ENCODE peak calls at places on chromosomes 4 and X, in ten cellular contexts. T, B, A, E, J, R, F, W, S and C are unnamed samples. For H3K27me3, the result is how much of the 10 kb centered on the place peaks cover.

GRCh38 chr4:123182289-123182688 is 214.3 kb upstream of the SPRY1 start:
- DNase-seq in W (no peak), E (no peak), R (no peak), J (no peak), T (no peak), A (no peak), B (no peak), F (no peak), S (no peak), C (no peak)

GRCh38 chr4:109574443-109574850 is 14.4 kb downstream of the MCUB start:
- DNase-seq in J (no peak), F (no peak), T (peak), A (no peak), E (no peak), W (no peak), S (peak), B (no peak), R (no peak), C (no peak)

GRCh38 chrX:41026326-41027136 is 58.7 kb upstream of the USP9X start:
- DNase-seq in B (no peak), A (no peak), S (peak), R (no peak), J (no peak), E (no peak), T (no peak), F (no peak), W (no peak), C (no peak)

GRCh38 chr4:123433976-123434375 is 37.4 kb downstream of the SPRY1 start:
- DNase-seq in A (no peak), W (no peak), E (no peak), F (no peak), S (no peak), T (no peak), J (peak), R (no peak), B (no peak), C (no peak)

GRCh38 chr4:115325836-115326235 is 212.4 kb upstream of the NDST4 start:
- DNase-seq in B (no peak), W (no peak), R (no peak), F (no peak), S (no peak), T (peak), E (no peak), A (no peak), J (no peak), C (no peak)

GRCh38 chr4:6461301-6462165 is 10.9 kb downstream of the PPP2R2C start:
- DNase-seq in E (no peak), S (no peak), J (no peak), F (no peak), T (peak), R (no peak), W (no peak), B (no peak), A (no peak), C (no peak)

GRCh38 chr4:6177587-6178197 is 22.7 kb downstream of the JAKMIP1 start:
- DNase-seq in S (no peak), W (no peak), A (no peak), T (peak), B (no peak), E (no peak), F (no peak), J (no peak), R (no peak), C (no peak)

GRCh38 chr4:79982587-79983327 is 90.3 kb downstream of the ANTXR2 start:
- DNase-seq in F (no peak), W (no peak), R (no peak), T (no peak), A (no peak), S (no peak), E (no peak), B (no peak), J (no peak), C (no peak)

GRCh38 chrX:72620550-72621145 is 48.0 kb upstream of the HDAC8 start:
- DNase-seq in E (peak), S (peak), W (peak), A (peak), J (peak), R (no peak), T (no peak), F (peak), B (no peak), C (peak)

GRCh38 chr4:6341696-6342095 is 72.0 kb downstream of the WFS1 start:
- DNase-seq in S (no peak), A (no peak), J (no peak), F (no peak), W (no peak), E (no peak), B (no peak), R (no peak), T (no peak), C (no peak)

GRCh38 chr4:54898941-54899340 is 226.5 kb downstream of the KDR start:
- DNase-seq in F (no peak), E (no peak), R (no peak), S (no peak), J (no peak), B (no peak), A (no peak), T (no peak), W (no peak), C (no peak)

GRCh38 chr4:62512271-62512670 is 1312.1 kb downstream of the ADGRL3 start:
- DNase-seq in J (no peak), A (no peak), S (no peak), T (peak), B (no peak), E (no peak), F (no peak), W (no peak), R (no peak), C (no peak)

GRCh38 chrX:100216083-100216482 is 194.0 kb downstream of the PCDH19 start:
- DNase-seq in S (no peak), A (no peak), F (no peak), E (no peak), R (no peak), B (no peak), T (no peak), J (no peak), W (no peak), C (no peak)

GRCh38 chrX:139077303-139078131 is 366.0 kb upstream of the FGF13 start:
- DNase-seq in W (no peak), F (no peak), R (no peak), E (no peak), J (no peak), A (no peak), S (no peak), T (peak), B (peak), C (no peak)

GRCh38 chrX:13463608-13464007 is 105.8 kb upstream of the EGFL6 start:
- DNase-seq in W (no peak), F (peak), A (peak), J (no peak), S (peak), E (no peak), R (no peak), B (no peak), T (no peak), C (no peak)

GRCh38 chr4:158856852-158857251 is 88.0 kb downstream of the FNIP2 start:
- DNase-seq in T (peak), A (no peak), E (no peak), W (no peak), R (no peak), S (peak), F (no peak), J (no peak), B (no peak), C (no peak)

GRCh38 chrX:10479508-10479907 is 140.9 kb downstream of the MID1 start:
- DNase-seq in B (no peak), J (no peak), W (no peak), T (no peak), A (no peak), S (no peak), R (no peak), F (no peak), E (no peak), C (no peak)

GRCh38 chr4:165716472-165716871 is 156.6 kb upstream of the TLL1 start:
- DNase-seq in T (no peak), A (no peak), F (peak), B (no peak), E (no peak), R (no peak), W (no peak), J (no peak), S (no peak), C (no peak)

GRCh38 chrX:130125090-130125489 is 14.8 kb upstream of the ELF4 start:
- DNase-seq in A (peak), T (no peak), S (no peak), W (peak), R (no peak), E (no peak), J (peak), F (peak), B (no peak), C (peak)

GRCh38 chr4:30722916-30723270 is 2.7 kb downstream of the PCDH7 start:
- DNase-seq in E (no peak), S (no peak), J (no peak), R (peak), F (no peak), B (no peak), T (peak), A (no peak), W (no peak), C (no peak)

GRCh38 chr4:87654487-87655044 is 4.5 kb downstream of the DMP1 start:
- DNase-seq in T (peak), B (no peak), W (no peak), F (no peak), E (no peak), R (no peak), J (no peak), S (no peak), A (no peak), C (no peak)

GRCh38 chr4:14399919-14400706 is 602.2 kb upstream of the CPEB2 start:
- DNase-seq in W (no peak), R (no peak), S (no peak), B (no peak), E (no peak), F (no peak), J (no peak), T (no peak), A (no peak), C (no peak)

GRCh38 chr4:9898596-9899345 is 117.3 kb downstream of the DRD5 start:
- DNase-seq in T (peak), F (peak), B (no peak), E (no peak), W (no peak), A (no peak), S (peak), R (peak), J (no peak), C (peak)

GRCh38 chr4:62145276-62145675 is 945.1 kb downstream of the ADGRL3 start:
- DNase-seq in E (no peak), F (no peak), B (no peak), R (no peak), A (no peak), S (no peak), J (no peak), W (no peak), T (no peak), C (no peak)

GRCh38 chr4:11286533-11286932 is 142.2 kb downstream of the HS3ST1 start:
- DNase-seq in A (no peak), S (no peak), J (no peak), T (no peak), R (no peak), B (no peak), W (no peak), F (no peak), E (no peak), C (no peak)

GRCh38 chr4:23629421-23629820 is 260.4 kb downstream of the PPARGC1A start:
- DNase-seq in A (no peak), B (no peak), T (peak), W (no peak), E (no peak), R (no peak), S (no peak), F (no peak), J (no peak), C (no peak)

GRCh38 chrX:12814434-12814833 is 23.2 kb downstream of the PRPS2 start:
- DNase-seq in J (no peak), T (peak), E (no peak), F (no peak), A (no peak), W (peak), B (no peak), R (no peak), S (peak), C (no peak)

GRCh38 chr4:14167876-14168510 is 540.5 kb upstream of the BOD1L1 start:
- DNase-seq in F (no peak), B (no peak), E (no peak), T (no peak), R (no peak), W (no peak), A (no peak), J (no peak), S (no peak), C (no peak)

GRCh38 chr4:3287972-3288570 is 4.8 kb upstream of the RGS12 start:
- DNase-seq in F (no peak), R (no peak), B (no peak), T (no peak), W (no peak), A (no peak), J (no peak), E (no peak), S (no peak), C (no peak)

GRCh38 chr4:79087091-79087490 is 147.9 kb upstream of the PAQR3 start:
- DNase-seq in B (no peak), T (no peak), R (peak), F (no peak), S (no peak), W (no peak), E (no peak), J (no peak), A (no peak), C (no peak)

GRCh38 chr4:106315476-106315967 is 487 bp downstream of the TBCK start:
- DNase-seq in A (no peak), T (no peak), F (no peak), E (no peak), W (peak), S (no peak), B (no peak), R (no peak), J (peak), C (no peak)

GRCh38 chrX:63506320-63506719 is 155.2 kb upstream of the SPIN4 start:
- DNase-seq in A (no peak), E (no peak), W (no peak), R (no peak), J (no peak), F (no peak), S (peak), B (no peak), T (peak), C (no peak)

GRCh38 chr4:24657768-24658617 is 73.6 kb upstream of the DHX15 start:
- DNase-seq in W (no peak), R (no peak), B (peak), E (peak), A (no peak), J (peak), T (peak), S (peak), F (peak), C (peak)

GRCh38 chr4:2948895-2949781 is 14.1 kb downstream of the NOP14 start:
- DNase-seq in A (no peak), J (no peak), R (no peak), S (peak), E (no peak), T (peak), B (no peak), W (no peak), F (peak), C (no peak)

GRCh38 chrX:13876652-13877051 is 59.8 kb upstream of the GPM6B start:
- DNase-seq in B (no peak), F (peak), J (no peak), T (no peak), R (no peak), E (no peak), A (no peak), S (no peak), W (no peak), C (no peak)

DNA sequence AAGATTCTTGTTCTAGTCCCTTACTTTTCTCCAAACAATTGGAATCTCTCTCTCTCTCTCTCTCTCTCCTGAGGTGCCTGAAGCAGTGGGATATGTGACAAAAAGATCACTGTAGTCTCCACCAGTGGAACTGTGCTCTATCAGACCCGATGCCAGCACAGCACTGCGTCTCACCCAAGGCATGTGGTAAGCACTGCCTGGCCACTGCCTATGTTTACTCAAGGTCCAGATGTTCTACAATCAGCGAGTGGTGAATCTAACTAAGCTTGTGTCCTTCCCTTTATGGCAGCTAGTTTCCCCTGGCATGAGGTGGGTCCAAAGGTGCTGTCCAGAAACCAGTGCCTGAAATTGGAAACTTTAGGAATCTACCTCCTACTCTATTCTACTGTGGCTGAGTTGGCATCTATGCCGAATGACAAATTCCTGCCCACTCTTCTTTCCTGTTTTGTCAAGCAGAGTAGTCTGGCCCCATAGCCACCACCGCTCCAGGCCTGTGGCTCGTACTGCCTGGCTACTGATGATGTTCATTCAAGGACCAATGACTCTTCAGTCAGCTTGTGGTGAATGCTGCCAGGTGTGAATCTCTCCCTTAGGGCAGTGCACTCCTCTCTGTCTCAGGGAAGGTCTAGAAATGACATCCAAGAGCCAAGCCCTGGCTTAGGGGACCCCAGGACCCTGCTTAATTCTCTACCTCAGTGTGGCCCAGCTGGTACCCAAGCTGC is 416.5 kb downstream of the TEX13C start:
- DNase-seq in W (no peak), T (no peak), E (no peak), J (no peak), R (no peak), B (no peak), S (no peak), F (no peak), A (no peak), C (no peak)
- H3K27me3 ChIP-seq in W (under half), T (under half), E (under half), J (under half), R (under half), B (under half), S (under half), F (under half), A (under half), C (under half)

GRCh38 chr4:105149771-105150170 is 3.1 kb downstream of the TET2 start:
- DNase-seq in S (peak), W (no peak), R (no peak), A (no peak), B (no peak), T (no peak), J (no peak), F (no peak), E (no peak), C (no peak)

GRCh38 chr4:105145059-105145912 is 1.4 kb upstream of the TET2 start:
- DNase-seq in J (no peak), F (no peak), E (no peak), W (no peak), B (peak), A (no peak), T (peak), R (no peak), S (peak), C (no peak)

GRCh38 chr4:105146286-105147219 is at the start of gene TET2:
- DNase-seq in W (peak), R (peak), E (peak), T (peak), F (peak), A (peak), J (peak), B (peak), S (peak), C (peak)

GRCh38 chr4:105145913-105146285 is 777 bp upstream of the TET2 start:
- DNase-seq in E (peak), F (peak), R (peak), A (peak), J (no peak), T (no peak), B (no peak), S (peak), W (peak), C (no peak)

GRCh38 chr4:105147226-105148151 is 813 bp downstream of the TET2 start:
- DNase-seq in R (peak), E (peak), T (peak), F (peak), J (no peak), S (peak), W (peak), B (no peak), A (peak), C (no peak)
- H3K27ac ChIP-seq in R (no peak), E (peak), T (no peak), F (peak), J (peak), S (peak), W (peak), B (peak), A (peak), C (peak)

GRCh38 chrX:67546496-67547423 is 2.9 kb downstream of the AR start:
- DNase-seq in J (no peak), S (no peak), A (peak), F (peak), B (no peak), T (peak), W (no peak), R (no peak), E (no peak), C (no peak)

GRCh38 chrX:67544871-67545771 is 1.3 kb downstream of the AR start:
- DNase-seq in E (no peak), S (no peak), W (peak), F (peak), R (peak), J (no peak), T (peak), B (no peak), A (peak), C (no peak)

GRCh38 chrX:67543818-67544217 is at the start of gene AR:
- DNase-seq in E (peak), J (peak), R (peak), W (peak), S (no peak), B (no peak), A (peak), T (peak), F (peak), C (peak)

GRCh38 chrX:67544281-67544680 is 460 bp downstream of the AR start:
- DNase-seq in R (peak), B (no peak), W (peak), T (peak), F (peak), A (peak), J (no peak), S (no peak), E (no peak), C (no peak)

GRCh38 chrX:67545772-67546495 is 2.1 kb downstream of the AR start:
- DNase-seq in W (peak), E (no peak), J (no peak), F (peak), S (no peak), T (peak), R (peak), A (peak), B (no peak), C (no peak)
- H3K27me3 ChIP-seq in W (under half), E (under half), J (under half), F (under half), S (under half), T (under half), R (under half), A (under half), B (under half), C (under half)

GRCh38 chrX:154352466-154352865 is 22.0 kb downstream of the FLNA start:
- DNase-seq in W (no peak), B (peak), A (no peak), J (no peak), R (no peak), E (no peak), T (no peak), F (no peak), S (no peak), C (no peak)
- H3K27ac ChIP-seq in W (no peak), B (no peak), A (no peak), J (no peak), R (no peak), E (no peak), T (no peak), F (no peak), S (no peak), C (no peak)

GRCh38 chr4:151850751-151851150 is 89.9 kb upstream of the GATB start:
- DNase-seq in R (no peak), B (no peak), F (no peak), T (no peak), E (no peak), S (no peak), A (no peak), J (no peak), W (no peak), C (no peak)
- H3K27me3 ChIP-seq in R (under half), B (under half), F (under half), T (under half), E (under half), S (under half), A (under half), J (under half), W (under half), C (under half)

GRCh38 chrX:124836786-124837185 is 482.9 kb upstream of the TEX13C start:
- DNase-seq in R (no peak), J (no peak), S (no peak), T (no peak), B (no peak), W (no peak), F (no peak), E (no peak), A (no peak), C (no peak)
- H3K27ac ChIP-seq in R (no peak), J (no peak), S (no peak), T (no peak), B (no peak), W (no peak), F (no peak), E (no peak), A (no peak), C (no peak)